ENCODE peak calls at places on chromosomes 12 and 14, in five cellular contexts. One of them, this sample, is unnamed.

GRCh38 chr12:2624543-2625266 is 170.1 kb upstream of the FKBP4 start:
- DNase-seq in M059J: peak
- DNase-seq in RPMI7951: peak
- DNase-seq in NCI-H1105: no peak
- DNase-seq in stimulated activated naive CD4-positive, alpha-beta T cell: no peak
- DNase-seq in this sample: no peak

GRCh38 chr14:62654641-62655040 is 390.6 kb downstream of the KCNH5 start:
- DNase-seq in M059J: peak
- DNase-seq in RPMI7951: no peak
- DNase-seq in NCI-H1105: no peak
- DNase-seq in stimulated activated naive CD4-positive, alpha-beta T cell: no peak
- DNase-seq in this sample: no peak

GRCh38 chr12:111446631-111447570 is 41.2 kb downstream of the SH2B3 start:
- DNase-seq in M059J: no peak
- DNase-seq in RPMI7951: no peak
- DNase-seq in NCI-H1105: no peak
- DNase-seq in stimulated activated naive CD4-positive, alpha-beta T cell: no peak
- DNase-seq in this sample: no peak

GRCh38 chr12:94898388-94898787 is 105.1 kb downstream of the NDUFA12 start:
- DNase-seq in M059J: no peak
- DNase-seq in RPMI7951: peak
- DNase-seq in NCI-H1105: no peak
- DNase-seq in stimulated activated naive CD4-positive, alpha-beta T cell: no peak
- DNase-seq in this sample: no peak

GRCh38 chr12:62882696-62883095 is 52.3 kb downstream of the PPM1H start:
- DNase-seq in M059J: no peak
- DNase-seq in RPMI7951: no peak
- DNase-seq in NCI-H1105: no peak
- DNase-seq in stimulated activated naive CD4-positive, alpha-beta T cell: no peak
- DNase-seq in this sample: no peak

GRCh38 chr12:61536117-61536516 is 724.1 kb upstream of the USP15 start:
- DNase-seq in M059J: no peak
- DNase-seq in RPMI7951: no peak
- DNase-seq in NCI-H1105: no peak
- DNase-seq in stimulated activated naive CD4-positive, alpha-beta T cell: no peak
- DNase-seq in this sample: no peak

GRCh38 chr12:50110127-50110761 is 1.8 kb upstream of the COX14 start:
- DNase-seq in M059J: peak
- DNase-seq in RPMI7951: no peak
- DNase-seq in NCI-H1105: no peak
- DNase-seq in stimulated activated naive CD4-positive, alpha-beta T cell: no peak
- DNase-seq in this sample: peak

GRCh38 chr12:50932787-50933280 is 19.5 kb upstream of the HIGD1C start:
- DNase-seq in M059J: no peak
- DNase-seq in RPMI7951: no peak
- DNase-seq in NCI-H1105: no peak
- DNase-seq in stimulated activated naive CD4-positive, alpha-beta T cell: no peak
- DNase-seq in this sample: no peak

GRCh38 chr12:79415754-79416435 is 274.9 kb downstream of the PAWR start:
- DNase-seq in M059J: peak
- DNase-seq in RPMI7951: peak
- DNase-seq in NCI-H1105: no peak
- DNase-seq in stimulated activated naive CD4-positive, alpha-beta T cell: no peak
- DNase-seq in this sample: no peak

GRCh38 chr12:45674583-45674982 is 54.9 kb upstream of the ARID2 start:
- DNase-seq in M059J: peak
- DNase-seq in RPMI7951: peak
- DNase-seq in NCI-H1105: no peak
- DNase-seq in stimulated activated naive CD4-positive, alpha-beta T cell: no peak
- DNase-seq in this sample: peak

GRCh38 chr14:54730156-54730961 is 163.4 kb downstream of the SAMD4A start:
- DNase-seq in M059J: peak
- DNase-seq in RPMI7951: peak
- DNase-seq in NCI-H1105: no peak
- DNase-seq in stimulated activated naive CD4-positive, alpha-beta T cell: no peak
- DNase-seq in this sample: no peak

GRCh38 chr14:56422703-56423213 is 156.8 kb upstream of the TMEM260 start:
- DNase-seq in M059J: peak
- DNase-seq in RPMI7951: peak
- DNase-seq in NCI-H1105: peak
- DNase-seq in stimulated activated naive CD4-positive, alpha-beta T cell: no peak
- DNase-seq in this sample: no peak

GRCh38 chr12:124694846-124695497 is 127.6 kb upstream of the NCOR2 start:
- DNase-seq in M059J: peak
- DNase-seq in RPMI7951: peak
- DNase-seq in NCI-H1105: no peak
- DNase-seq in stimulated activated naive CD4-positive, alpha-beta T cell: no peak
- DNase-seq in this sample: peak

GRCh38 chr12:55933158-55933798 is 2.3 kb downstream of the DGKA start:
- DNase-seq in M059J: peak
- DNase-seq in RPMI7951: peak
- DNase-seq in NCI-H1105: no peak
- DNase-seq in stimulated activated naive CD4-positive, alpha-beta T cell: no peak
- DNase-seq in this sample: peak

GRCh38 chr12:77324763-77325468 is 259.5 kb upstream of the E2F7 start:
- DNase-seq in M059J: peak
- DNase-seq in RPMI7951: peak
- DNase-seq in NCI-H1105: peak
- DNase-seq in stimulated activated naive CD4-positive, alpha-beta T cell: no peak
- DNase-seq in this sample: peak

GRCh38 chr14:58540693-58541092 is 97.1 kb upstream of the DACT1 start:
- DNase-seq in M059J: no peak
- DNase-seq in RPMI7951: no peak
- DNase-seq in NCI-H1105: no peak
- DNase-seq in stimulated activated naive CD4-positive, alpha-beta T cell: no peak
- DNase-seq in this sample: no peak

GRCh38 chr14:49405291-49405690 is 180.9 kb downstream of the RPS29 start:
- DNase-seq in M059J: peak
- DNase-seq in RPMI7951: no peak
- DNase-seq in NCI-H1105: no peak
- DNase-seq in stimulated activated naive CD4-positive, alpha-beta T cell: no peak
- DNase-seq in this sample: no peak

GRCh38 chr12:46209165-46209564 is 59.7 kb downstream of the SLC38A1 start:
- DNase-seq in M059J: peak
- DNase-seq in RPMI7951: no peak
- DNase-seq in NCI-H1105: peak
- DNase-seq in stimulated activated naive CD4-positive, alpha-beta T cell: no peak
- DNase-seq in this sample: no peak

GRCh38 chr12:98373019-98373554 is 142.3 kb upstream of the TMPO start:
- DNase-seq in M059J: peak
- DNase-seq in RPMI7951: peak
- DNase-seq in NCI-H1105: peak
- DNase-seq in stimulated activated naive CD4-positive, alpha-beta T cell: no peak
- DNase-seq in this sample: peak

This sample was measured in RCC 7860.